ENCODE peak calls at places on chromosomes 2 and 18, in nine cellular contexts. One of them, this sample, is unnamed.

GRCh38 chr2:85712849-85713612 is 18.9 kb downstream of the GNLY start:
- DNase-seq in stimulated activated CD4-positive, alpha-beta T cell treated with anti-CD3 and anti-CD28 coated beads, TNF-alpha, amount 100 ng/mL, for 1 hour: no peak
- DNase-seq in NCI-H510A: no peak
- DNase-seq in cardiac fibroblast: peak; percentile 89
- DNase-seq in EH: peak; percentile 48
- DNase-seq in SW480: peak; percentile 57
- DNase-seq in amniotic epithelial cell: peak; percentile 46
- DNase-seq in MG63: no peak
- DNase-seq in neuronal stem cell: no peak
- DNase-seq in this sample: no peak

GRCh38 chr2:30756051-30756719 is 51.1 kb downstream of the CAPN13 start:
- DNase-seq in SW480: peak; percentile 52
- DNase-seq in stimulated activated CD4-positive, alpha-beta T cell treated with anti-CD3 and anti-CD28 coated beads, TNF-alpha, amount 100 ng/mL, for 1 hour: no peak
- DNase-seq in cardiac fibroblast: peak; percentile 7
- DNase-seq in MG63: no peak
- DNase-seq in amniotic epithelial cell: no peak
- DNase-seq in EH: peak; percentile 89
- DNase-seq in neuronal stem cell: no peak
- DNase-seq in NCI-H510A: no peak
- DNase-seq in this sample: no peak

GRCh38 chr2:64525323-64525625 is 1.1 kb downstream of the AFTPH start:
- DNase-seq in neuronal stem cell: no peak
- DNase-seq in EH: peak; percentile 20
- DNase-seq in SW480: peak; percentile 22
- DNase-seq in MG63: no peak
- DNase-seq in cardiac fibroblast: peak; percentile 18
- DNase-seq in amniotic epithelial cell: no peak
- DNase-seq in stimulated activated CD4-positive, alpha-beta T cell treated with anti-CD3 and anti-CD28 coated beads, TNF-alpha, amount 100 ng/mL, for 1 hour: no peak
- DNase-seq in NCI-H510A: no peak
- DNase-seq in this sample: no peak

GRCh38 chr2:100365434-100365833 is 43.1 kb upstream of the LONRF2 start:
- DNase-seq in stimulated activated CD4-positive, alpha-beta T cell treated with anti-CD3 and anti-CD28 coated beads, TNF-alpha, amount 100 ng/mL, for 1 hour: no peak
- DNase-seq in cardiac fibroblast: peak; percentile 88
- DNase-seq in MG63: peak; percentile 79
- DNase-seq in amniotic epithelial cell: peak; percentile 68
- DNase-seq in SW480: peak; percentile 14
- DNase-seq in EH: peak; percentile 72
- DNase-seq in neuronal stem cell: no peak
- DNase-seq in NCI-H510A: no peak
- DNase-seq in this sample: peak; percentile 46

GRCh38 chr2:403682-404081 is 115.8 kb upstream of the ALKAL2 start:
- DNase-seq in cardiac fibroblast: no peak
- DNase-seq in SW480: no peak
- DNase-seq in stimulated activated CD4-positive, alpha-beta T cell treated with anti-CD3 and anti-CD28 coated beads, TNF-alpha, amount 100 ng/mL, for 1 hour: no peak
- DNase-seq in amniotic epithelial cell: no peak
- DNase-seq in NCI-H510A: no peak
- DNase-seq in MG63: no peak
- DNase-seq in neuronal stem cell: no peak
- DNase-seq in EH: no peak
- DNase-seq in this sample: no peak

GRCh38 chr18:46497129-46497528 is 159.9 kb downstream of the LOXHD1 start:
- DNase-seq in stimulated activated CD4-positive, alpha-beta T cell treated with anti-CD3 and anti-CD28 coated beads, TNF-alpha, amount 100 ng/mL, for 1 hour: no peak
- DNase-seq in MG63: peak; percentile 18
- DNase-seq in neuronal stem cell: peak; percentile 79
- DNase-seq in EH: peak; percentile 42
- DNase-seq in SW480: peak; percentile 8
- DNase-seq in NCI-H510A: no peak
- DNase-seq in amniotic epithelial cell: peak; percentile 3
- DNase-seq in cardiac fibroblast: peak; percentile 14
- DNase-seq in this sample: no peak

GRCh38 chr2:96205238-96205637 is 3.4 kb downstream of the STARD7 start:
- DNase-seq in cardiac fibroblast: peak; percentile 26
- DNase-seq in stimulated activated CD4-positive, alpha-beta T cell treated with anti-CD3 and anti-CD28 coated beads, TNF-alpha, amount 100 ng/mL, for 1 hour: no peak
- DNase-seq in neuronal stem cell: no peak
- DNase-seq in amniotic epithelial cell: no peak
- DNase-seq in SW480: no peak
- DNase-seq in MG63: no peak
- DNase-seq in NCI-H510A: no peak
- DNase-seq in EH: peak; percentile 53
- DNase-seq in this sample: no peak

GRCh38 chr2:49129034-49129433 is 25.3 kb downstream of the FSHR start:
- DNase-seq in amniotic epithelial cell: no peak
- DNase-seq in cardiac fibroblast: no peak
- DNase-seq in NCI-H510A: no peak
- DNase-seq in SW480: no peak
- DNase-seq in EH: no peak
- DNase-seq in stimulated activated CD4-positive, alpha-beta T cell treated with anti-CD3 and anti-CD28 coated beads, TNF-alpha, amount 100 ng/mL, for 1 hour: no peak
- DNase-seq in MG63: no peak
- DNase-seq in neuronal stem cell: no peak
- DNase-seq in this sample: no peak

GRCh38 chr18:57959278-57959677 is 84.7 kb upstream of the NEDD4L start:
- DNase-seq in neuronal stem cell: peak; percentile 17
- DNase-seq in stimulated activated CD4-positive, alpha-beta T cell treated with anti-CD3 and anti-CD28 coated beads, TNF-alpha, amount 100 ng/mL, for 1 hour: no peak
- DNase-seq in amniotic epithelial cell: peak; percentile 51
- DNase-seq in EH: peak; percentile 56
- DNase-seq in cardiac fibroblast: peak; percentile 59
- DNase-seq in NCI-H510A: peak; percentile 8
- DNase-seq in SW480: peak; percentile 60
- DNase-seq in MG63: peak; percentile 61
- DNase-seq in this sample: peak; percentile 45

GRCh38 chr18:7737483-7737882 is 170.4 kb downstream of the PTPRM start:
- DNase-seq in EH: no peak
- DNase-seq in NCI-H510A: no peak
- DNase-seq in cardiac fibroblast: no peak
- DNase-seq in stimulated activated CD4-positive, alpha-beta T cell treated with anti-CD3 and anti-CD28 coated beads, TNF-alpha, amount 100 ng/mL, for 1 hour: no peak
- DNase-seq in neuronal stem cell: no peak
- DNase-seq in SW480: no peak
- DNase-seq in MG63: no peak
- DNase-seq in amniotic epithelial cell: no peak
- DNase-seq in this sample: no peak